ENCODE peak calls at places on chromosome 1, in six cellular contexts. One of them, this sample, is unnamed.

GRCh38 chr1:33319949-33320618 is 814 bp downstream of the A3GALT2 start:
- DNase-seq in colonic mucosa: no peak
- DNase-seq in BJ: no peak
- DNase-seq in brain microvascular endothelial cell: no peak
- DNase-seq in naive thymus-derived CD4-positive, alpha-beta T cell: no peak
- DNase-seq in ELR: no peak
- DNase-seq in this sample: no peak

GRCh38 chr1:159067699-159068621 is 8.6 kb downstream of the AIM2 start:
- DNase-seq in colonic mucosa: no peak
- DNase-seq in BJ: no peak
- DNase-seq in brain microvascular endothelial cell: no peak
- DNase-seq in naive thymus-derived CD4-positive, alpha-beta T cell: no peak
- DNase-seq in ELR: no peak
- DNase-seq in this sample: no peak

GRCh38 chr1:204075116-204075636 is 2.3 kb downstream of the SOX13 start:
- DNase-seq in colonic mucosa: peak
- DNase-seq in BJ: no peak
- DNase-seq in brain microvascular endothelial cell: no peak
- DNase-seq in naive thymus-derived CD4-positive, alpha-beta T cell: no peak
- DNase-seq in ELR: no peak
- DNase-seq in this sample: no peak

GRCh38 chr1:155324717-155325595 is 4.3 kb downstream of the RUSC1 start:
- DNase-seq in colonic mucosa: peak
- DNase-seq in BJ: no peak
- DNase-seq in brain microvascular endothelial cell: peak
- DNase-seq in naive thymus-derived CD4-positive, alpha-beta T cell: no peak
- DNase-seq in ELR: peak
- DNase-seq in this sample: no peak

GRCh38 chr1:59027176-59027575 is 243.3 kb upstream of the JUN start:
- DNase-seq in colonic mucosa: no peak
- DNase-seq in BJ: no peak
- DNase-seq in brain microvascular endothelial cell: no peak
- DNase-seq in naive thymus-derived CD4-positive, alpha-beta T cell: no peak
- DNase-seq in ELR: peak
- DNase-seq in this sample: no peak

GRCh38 chr1:145846191-145846590 is 761 bp downstream of the NUDT17 start:
- DNase-seq in colonic mucosa: peak
- DNase-seq in BJ: no peak
- DNase-seq in brain microvascular endothelial cell: no peak
- DNase-seq in naive thymus-derived CD4-positive, alpha-beta T cell: peak
- DNase-seq in ELR: peak
- DNase-seq in this sample: no peak

GRCh38 chr1:199226163-199226562 is 587.3 kb downstream of the PTPRC start:
- DNase-seq in colonic mucosa: no peak
- DNase-seq in BJ: no peak
- DNase-seq in brain microvascular endothelial cell: peak
- DNase-seq in naive thymus-derived CD4-positive, alpha-beta T cell: peak
- DNase-seq in ELR: peak
- DNase-seq in this sample: peak

GRCh38 chr1:56169856-56170255 is 409.5 kb downstream of the PLPP3 start:
- DNase-seq in colonic mucosa: no peak
- DNase-seq in BJ: no peak
- DNase-seq in brain microvascular endothelial cell: no peak
- DNase-seq in naive thymus-derived CD4-positive, alpha-beta T cell: no peak
- DNase-seq in ELR: no peak
- DNase-seq in this sample: no peak

GRCh38 chr1:115838426-115838804 is 2.5 kb downstream of the NHLH2 start:
- DNase-seq in colonic mucosa: no peak
- DNase-seq in BJ: no peak
- DNase-seq in brain microvascular endothelial cell: no peak
- DNase-seq in naive thymus-derived CD4-positive, alpha-beta T cell: no peak
- DNase-seq in ELR: no peak
- DNase-seq in this sample: no peak

GRCh38 chr1:45883633-45884032 is 80.2 kb downstream of the MAST2 start:
- DNase-seq in colonic mucosa: no peak
- DNase-seq in BJ: no peak
- DNase-seq in brain microvascular endothelial cell: peak
- DNase-seq in naive thymus-derived CD4-positive, alpha-beta T cell: no peak
- DNase-seq in ELR: peak
- DNase-seq in this sample: no peak

GRCh38 chr1:38908821-38909220 is 27.4 kb upstream of the GJA9 start:
- DNase-seq in colonic mucosa: no peak
- DNase-seq in BJ: no peak
- DNase-seq in brain microvascular endothelial cell: no peak
- DNase-seq in naive thymus-derived CD4-positive, alpha-beta T cell: no peak
- DNase-seq in ELR: no peak
- DNase-seq in this sample: no peak

GRCh38 chr1:153615406-153615805 is 719 bp downstream of the S100A14 start:
- DNase-seq in colonic mucosa: no peak
- DNase-seq in BJ: no peak
- DNase-seq in brain microvascular endothelial cell: no peak
- DNase-seq in naive thymus-derived CD4-positive, alpha-beta T cell: no peak
- DNase-seq in ELR: no peak
- DNase-seq in this sample: no peak

GRCh38 chr1:54476231-54477109 is 70.3 kb upstream of the SSBP3 start:
- DNase-seq in colonic mucosa: no peak
- DNase-seq in BJ: no peak
- DNase-seq in brain microvascular endothelial cell: no peak
- DNase-seq in naive thymus-derived CD4-positive, alpha-beta T cell: no peak
- DNase-seq in ELR: no peak
- DNase-seq in this sample: no peak

GRCh38 chr1:150362721-150363425 is 1.1 kb upstream of the RPRD2 start:
- DNase-seq in colonic mucosa: peak
- DNase-seq in BJ: no peak
- DNase-seq in brain microvascular endothelial cell: no peak
- DNase-seq in naive thymus-derived CD4-positive, alpha-beta T cell: no peak
- DNase-seq in ELR: peak
- DNase-seq in this sample: no peak

GRCh38 chr1:16918371-16918770 is 3.4 kb upstream of the CROCC start:
- DNase-seq in colonic mucosa: no peak
- DNase-seq in BJ: no peak
- DNase-seq in brain microvascular endothelial cell: no peak
- DNase-seq in naive thymus-derived CD4-positive, alpha-beta T cell: no peak
- DNase-seq in ELR: no peak
- DNase-seq in this sample: no peak

GRCh38 chr1:95139039-95139438 is 21.9 kb downstream of the TLCD4 start:
- DNase-seq in colonic mucosa: no peak
- DNase-seq in BJ: no peak
- DNase-seq in brain microvascular endothelial cell: no peak
- DNase-seq in naive thymus-derived CD4-positive, alpha-beta T cell: no peak
- DNase-seq in ELR: no peak
- DNase-seq in this sample: no peak

GRCh38 chr1:29703596-29703995 is 467.3 kb downstream of the PTPRU start:
- DNase-seq in colonic mucosa: peak
- DNase-seq in BJ: no peak
- DNase-seq in brain microvascular endothelial cell: peak
- DNase-seq in naive thymus-derived CD4-positive, alpha-beta T cell: no peak
- DNase-seq in ELR: peak
- DNase-seq in this sample: no peak

GRCh38 chr1:229875086-229875485 is 192.0 kb upstream of the GALNT2 start:
- DNase-seq in colonic mucosa: no peak
- DNase-seq in BJ: no peak
- DNase-seq in brain microvascular endothelial cell: no peak
- DNase-seq in naive thymus-derived CD4-positive, alpha-beta T cell: no peak
- DNase-seq in ELR: no peak
- DNase-seq in this sample: no peak

GRCh38 chr1:153677718-153678518 is 570 bp upstream of the NPR1 start:
- DNase-seq in colonic mucosa: peak
- DNase-seq in BJ: no peak
- DNase-seq in brain microvascular endothelial cell: peak
- DNase-seq in naive thymus-derived CD4-positive, alpha-beta T cell: peak
- DNase-seq in ELR: peak
- DNase-seq in this sample: no peak

GRCh38 chr1:195981448-195982139 is 626.6 kb downstream of the KCNT2 start:
- DNase-seq in colonic mucosa: no peak
- DNase-seq in BJ: no peak
- DNase-seq in brain microvascular endothelial cell: peak
- DNase-seq in naive thymus-derived CD4-positive, alpha-beta T cell: no peak
- DNase-seq in ELR: peak
- DNase-seq in this sample: peak

GRCh38 chr1:185843971-185844370 is 109.8 kb downstream of the HMCN1 start:
- DNase-seq in colonic mucosa: no peak
- DNase-seq in BJ: no peak
- DNase-seq in brain microvascular endothelial cell: no peak
- DNase-seq in naive thymus-derived CD4-positive, alpha-beta T cell: no peak
- DNase-seq in ELR: no peak
- DNase-seq in this sample: no peak

GRCh38 chr1:58943776-58944175 is 159.9 kb upstream of the JUN start:
- DNase-seq in colonic mucosa: no peak
- DNase-seq in BJ: no peak
- DNase-seq in brain microvascular endothelial cell: no peak
- DNase-seq in naive thymus-derived CD4-positive, alpha-beta T cell: no peak
- DNase-seq in ELR: peak
- DNase-seq in this sample: no peak

GRCh38 chr1:62082456-62083363 is 111.9 kb upstream of the L1TD1 start:
- DNase-seq in colonic mucosa: peak
- DNase-seq in BJ: no peak
- DNase-seq in brain microvascular endothelial cell: peak
- DNase-seq in naive thymus-derived CD4-positive, alpha-beta T cell: peak
- DNase-seq in ELR: peak
- DNase-seq in this sample: no peak

GRCh38 chr1:159015440-159015909 is 5.8 kb downstream of the IFI16 start:
- DNase-seq in colonic mucosa: peak
- DNase-seq in BJ: peak
- DNase-seq in brain microvascular endothelial cell: peak
- DNase-seq in naive thymus-derived CD4-positive, alpha-beta T cell: peak
- DNase-seq in ELR: peak
- DNase-seq in this sample: peak

GRCh38 chr1:227792216-227793078 is 23.0 kb upstream of the PRSS38 start:
- DNase-seq in colonic mucosa: no peak
- DNase-seq in BJ: no peak
- DNase-seq in brain microvascular endothelial cell: no peak
- DNase-seq in naive thymus-derived CD4-positive, alpha-beta T cell: no peak
- DNase-seq in ELR: no peak
- DNase-seq in this sample: no peak

GRCh38 chr1:79005945-79006344 is 585 bp downstream of the ADGRL4 start:
- DNase-seq in colonic mucosa: no peak
- DNase-seq in BJ: no peak
- DNase-seq in brain microvascular endothelial cell: no peak
- DNase-seq in naive thymus-derived CD4-positive, alpha-beta T cell: no peak
- DNase-seq in ELR: peak
- DNase-seq in this sample: peak

GRCh38 chr1:193335797-193336428 is 149.5 kb upstream of the B3GALT2 start:
- DNase-seq in colonic mucosa: no peak
- DNase-seq in BJ: peak
- DNase-seq in brain microvascular endothelial cell: peak
- DNase-seq in naive thymus-derived CD4-positive, alpha-beta T cell: no peak
- DNase-seq in ELR: peak
- DNase-seq in this sample: peak

GRCh38 chr1:61536174-61536573 is 188.8 kb downstream of the TM2D1 start:
- DNase-seq in colonic mucosa: no peak
- DNase-seq in BJ: no peak
- DNase-seq in brain microvascular endothelial cell: no peak
- DNase-seq in naive thymus-derived CD4-positive, alpha-beta T cell: no peak
- DNase-seq in ELR: no peak
- DNase-seq in this sample: no peak

GRCh38 chr1:111406325-111406768 is 21.2 kb downstream of the OVGP1 start:
- DNase-seq in colonic mucosa: peak
- DNase-seq in BJ: no peak
- DNase-seq in brain microvascular endothelial cell: no peak
- DNase-seq in naive thymus-derived CD4-positive, alpha-beta T cell: peak
- DNase-seq in ELR: no peak
- DNase-seq in this sample: peak

GRCh38 chr1:93554883-93555872 is 107.3 kb downstream of the FNBP1L start:
- DNase-seq in colonic mucosa: no peak
- DNase-seq in BJ: no peak
- DNase-seq in brain microvascular endothelial cell: no peak
- DNase-seq in naive thymus-derived CD4-positive, alpha-beta T cell: no peak
- DNase-seq in ELR: no peak
- DNase-seq in this sample: no peak

This sample was measured in non-pigmented ciliary epithelial cell.